ENCODE peak calls at places on chromosome 9, in five cellular contexts. M is psoas muscle, E is mucosa of descending colon, U is right lobe of liver, Y is stomach. H is an unnamed sample.

GRCh38 chr9:85610074-85610855 is 131.5 kb downstream of the AGTPBP1 start:
- DNase-seq in M (no peak), E (no peak), U (no peak), Y (no peak), H (peak; percentile 71)

GRCh38 chr9:272251-273213 is 57.9 kb downstream of the DOCK8 start:
- DNase-seq in M (no peak), E (no peak), U (no peak), Y (peak; percentile 41), H (peak; percentile 62)

GRCh38 chr9:78692871-78693270 is 395.9 kb downstream of the PSAT1 start:
- DNase-seq in M (no peak), E (no peak), U (no peak), Y (no peak), H (no peak)

GRCh38 chr9:10208691-10209069 is 404.1 kb downstream of the PTPRD start:
- DNase-seq in M (no peak), E (no peak), U (no peak), Y (no peak), H (no peak)

GRCh38 chr9:75422939-75423522 is 334.7 kb downstream of the OSTF1 start:
- DNase-seq in M (no peak), E (no peak), U (no peak), Y (no peak), H (peak; percentile 56)

GRCh38 chr9:134205636-134206316 is 41.4 kb upstream of the RNU6ATAC start:
- DNase-seq in M (peak; percentile 77), E (no peak), U (peak; percentile 30), Y (no peak), H (no peak)

GRCh38 chr9:83199240-83199639 is 136.3 kb upstream of the RASEF start:
- DNase-seq in M (no peak), E (peak; percentile 35), U (no peak), Y (peak; percentile 56), H (peak; percentile 37)

GRCh38 chr9:9004844-9005243 is 1205.3 kb upstream of the DMAC1 start:
- DNase-seq in M (no peak), E (no peak), U (no peak), Y (no peak), H (no peak)

GRCh38 chr9:79917417-79917816 is 345.7 kb downstream of the TLE4 start:
- DNase-seq in M (no peak), E (no peak), U (no peak), Y (no peak), H (no peak)

GRCh38 chr9:69871143-69871834 is 50.7 kb downstream of the CFAP95 start:
- DNase-seq in M (no peak), E (no peak), U (no peak), Y (no peak), H (no peak)

GRCh38 chr9:4117835-4118610 is 181.8 kb downstream of the GLIS3 start:
- DNase-seq in M (no peak), E (peak; percentile 50), U (peak; percentile 58), Y (no peak), H (no peak)

GRCh38 chr9:133971121-133971951 is 20.8 kb downstream of the VAV2 start:
- DNase-seq in M (no peak), E (peak; percentile 36), U (peak; percentile 63), Y (no peak), H (peak; percentile 15)

GRCh38 chr9:108271646-108272349 is 584.0 kb downstream of the ACTL7B start:
- DNase-seq in M (no peak), E (no peak), U (no peak), Y (peak; percentile 57), H (peak; percentile 87)

GRCh38 chr9:127185931-127186781 is 63.7 kb upstream of the ANGPTL2 start:
- DNase-seq in M (peak; percentile 88), E (peak; percentile 50), U (peak; percentile 51), Y (peak; percentile 36), H (no peak)

GRCh38 chr9:114483499-114483898 is 21.8 kb downstream of the WHRN start:
- DNase-seq in M (no peak), E (no peak), U (no peak), Y (no peak), H (no peak)

GRCh38 chr9:126962336-126962735 is 47.8 kb downstream of the RALGPS1 start:
- DNase-seq in M (no peak), E (no peak), U (no peak), Y (no peak), H (no peak)

GRCh38 chr9:128020692-128021091 is 39.9 kb upstream of the EEIG1 start:
- DNase-seq in M (no peak), E (no peak), U (no peak), Y (no peak), H (no peak)

GRCh38 chr9:97388721-97389238 is 23.1 kb upstream of the TDRD7 start:
- DNase-seq in M (no peak), E (no peak), U (no peak), Y (no peak), H (no peak)

GRCh38 chr9:121350993-121351561 is 19.0 kb downstream of the STOM start:
- DNase-seq in M (peak; percentile 56), E (peak; percentile 53), U (no peak), Y (peak; percentile 77), H (peak; percentile 52)

GRCh38 chr9:104503963-104504362 is at the start of gene OR13F1:
- DNase-seq in M (no peak), E (no peak), U (no peak), Y (no peak), H (no peak)

GRCh38 chr9:3857673-3858072 is 331.9 kb upstream of the RFX3 start:
- DNase-seq in M (no peak), E (no peak), U (no peak), Y (no peak), H (no peak)

GRCh38 chr9:119251951-119252350 is 117.3 kb downstream of the BRINP1 start:
- DNase-seq in M (no peak), E (no peak), U (no peak), Y (no peak), H (no peak)

GRCh38 chr9:130623466-130623865 is 40.9 kb upstream of the PRDM12 start:
- DNase-seq in M (no peak), E (no peak), U (no peak), Y (no peak), H (no peak)

GRCh38 chr9:127311239-127311741 is 46.7 kb downstream of the GARNL3 start:
- DNase-seq in M (no peak), E (no peak), U (no peak), Y (peak; percentile 65), H (peak; percentile 69)

GRCh38 chr9:2872307-2872940 is 28.5 kb upstream of the PUM3 start:
- DNase-seq in M (no peak), E (no peak), U (no peak), Y (no peak), H (peak; percentile 2)

GRCh38 chr9:100125913-100126312 is 26.9 kb downstream of the INVS start:
- DNase-seq in M (no peak), E (no peak), U (no peak), Y (no peak), H (no peak)

GRCh38 chr9:16512281-16512680 is 358.2 kb downstream of the BNC2 start:
- DNase-seq in M (no peak), E (no peak), U (no peak), Y (no peak), H (no peak)

GRCh38 chr9:111965566-111966019 is 69.0 kb downstream of the UGCG start:
- DNase-seq in M (no peak), E (no peak), U (no peak), Y (no peak), H (peak; percentile 96)

GRCh38 chr9:2373648-2374047 is 247.9 kb upstream of the VLDLR start:
- DNase-seq in M (no peak), E (no peak), U (no peak), Y (no peak), H (no peak)

GRCh38 chr9:89179535-89179919 is 909 bp upstream of the SHC3 start:
- DNase-seq in M (peak; percentile 18), E (no peak), U (no peak), Y (no peak), H (no peak)
- H3K4me3 ChIP-seq in M (peak overlapping the region; percentile 66), E (no peak overlapping the region), U (peak overlapping the region; percentile 45), Y (peak overlapping the region; percentile 39), H (no peak overlapping the region)

GRCh38 chr9:123262338-123262737 is 6.0 kb downstream of the STRBP start:
- DNase-seq in M (no peak), E (no peak), U (no peak), Y (no peak), H (no peak)
- H3K4me1 ChIP-seq in M (no peaks in the 10 kb centered on the region), E (peaks cover 27% of the 10 kb centered on the region), U (no peaks in the 10 kb centered on the region), Y (peaks cover 8% of the 10 kb centered on the region), H (no peaks in the 10 kb centered on the region)

DNA sequence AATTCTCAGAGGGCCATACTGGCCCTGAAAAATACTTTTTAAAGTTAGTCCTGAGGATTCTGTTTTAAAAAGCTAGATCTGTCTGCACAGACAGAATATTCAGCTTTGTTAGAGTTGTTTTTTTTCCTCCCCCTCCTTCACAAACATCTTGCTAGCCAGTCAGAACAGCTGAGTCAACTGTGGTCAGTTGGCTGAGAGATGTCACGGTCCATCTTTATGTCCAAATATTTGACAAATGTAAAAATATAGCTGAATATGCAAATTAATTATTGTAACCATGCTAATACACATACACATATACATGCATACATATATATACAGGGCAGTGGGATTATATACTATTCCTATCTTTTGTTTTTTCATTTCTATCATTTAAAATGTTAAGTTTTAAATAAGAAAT is 33.9 kb downstream of the UNC13B start:
- DNase-seq in M (no peak), E (no peak), U (no peak), Y (no peak), H (no peak)
- H3K9me3 ChIP-seq in M (peaks cover 8% of the 10 kb centered on the region), E (peaks cover 37% of the 10 kb centered on the region), U (peaks cover 5% of the 10 kb centered on the region), Y (no peaks in the 10 kb centered on the region), H (no peaks in the 10 kb centered on the region)

GRCh38 chr9:77177894-77178794 is 810 bp downstream of the VPS13A start:
- DNase-seq in M (peak; percentile 37), E (peak; percentile 69), U (peak; percentile 77), Y (peak; percentile 44), H (peak; percentile 68)

GRCh38 chr9:77176686-77177142 is 620 bp upstream of the VPS13A start:
- DNase-seq in M (no peak), E (no peak), U (no peak), Y (no peak), H (peak; percentile 70)

GRCh38 chr9:77177143-77177893 is at the start of gene VPS13A:
- DNase-seq in M (peak; percentile 92), E (peak; percentile 95), U (peak; percentile 96), Y (peak; percentile 92), H (peak; percentile 93)

GRCh38 chr9:77183581-77183980 is 6.2 kb downstream of the VPS13A start:
- DNase-seq in M (no peak), E (no peak), U (no peak), Y (no peak), H (peak; percentile 25)

DNA sequence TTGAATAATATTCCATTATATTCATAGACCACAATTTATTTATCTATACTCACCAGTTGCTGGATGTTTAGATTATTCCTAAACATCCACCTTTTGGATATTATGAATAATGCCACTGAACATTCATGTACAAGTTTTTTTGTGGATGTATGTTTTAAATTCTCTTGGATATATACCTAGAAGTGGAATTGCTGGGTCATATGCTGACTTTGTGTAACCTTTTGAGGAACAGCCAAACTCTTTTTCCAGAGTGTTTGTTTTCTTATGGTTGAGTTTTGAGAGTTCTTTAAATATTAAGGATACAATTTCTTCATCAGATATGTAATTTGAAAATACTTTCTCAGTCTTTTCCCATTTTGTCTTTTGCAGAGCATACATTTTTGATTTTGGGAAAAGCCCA is 2.7 kb downstream of the VPS13A start:
- DNase-seq in M (no peak), E (no peak), U (no peak), Y (no peak), H (no peak)
- H3K4me3 ChIP-seq in M (peak overlapping the region; percentile 86), E (no peak overlapping the region), U (no peak overlapping the region), Y (no peak overlapping the region), H (no peak overlapping the region)

H was measured in small intestine.